ENCODE peak calls at places on chromosomes 4 and X, in seven cellular contexts. B is breast epithelium; R is astrocyte of the hippocampus; W is CD4-positive, alpha-beta T cell; J is PC-3; S is K562; F is fibroblast of gingiva. L is an unnamed sample.

GRCh38 chr4:158936238-158936637 is 166.6 kb upstream of the RAPGEF2 start:
- DNase-seq in B (no peak), R (no peak), W (no peak), J (no peak), S (no peak), F (peak; percentile 76), L (no peak)

GRCh38 chrX:45711231-45711630 is 510.6 kb upstream of the DIPK2B start:
- DNase-seq in B (no peak), R (peak; percentile 82), W (no peak), J (peak; percentile 91), S (no peak), F (peak; percentile 82), L (no peak)

GRCh38 chrX:39899876-39900787 is 197.6 kb downstream of the BCOR start:
- DNase-seq in B (no peak), R (peak; percentile 61), W (no peak), J (no peak), S (no peak), F (no peak), L (no peak)

GRCh38 chrX:41903544-41903943 is 19.8 kb downstream of the CASK start:
- DNase-seq in B (no peak), R (no peak), W (no peak), J (no peak), S (no peak), F (no peak), L (no peak)

GRCh38 chr4:168551945-168552695 is 55.3 kb downstream of the PALLD start:
- DNase-seq in B (no peak), R (no peak), W (no peak), J (peak; percentile 46), S (no peak), F (no peak), L (no peak)

GRCh38 chr4:128386761-128387599 is 99.4 kb upstream of the PGRMC2 start:
- DNase-seq in B (peak; percentile 92), R (peak; percentile 98), W (no peak), J (peak; percentile 82), S (peak; percentile 23), F (peak; percentile 99), L (peak; percentile 69)

GRCh38 chr4:68079918-68080317 is 49.8 kb downstream of the TMPRSS11F start:
- DNase-seq in B (no peak), R (no peak), W (no peak), J (peak; percentile 25), S (no peak), F (no peak), L (no peak)

GRCh38 chrX:69189972-69190371 is 24.7 kb upstream of the PJA1 start:
- DNase-seq in B (no peak), R (no peak), W (no peak), J (no peak), S (no peak), F (no peak), L (no peak)

GRCh38 chrX:1477801-1478458 is 25.2 kb upstream of the ASMTL start:
- DNase-seq in B (no peak), R (no peak), W (no peak), J (no peak), S (no peak), F (no peak), L (no peak)

GRCh38 chr4:179634862-179635261 is 2192.6 kb upstream of the AGA start:
- DNase-seq in B (no peak), R (no peak), W (no peak), J (no peak), S (no peak), F (no peak), L (no peak)

GRCh38 chr4:37928896-37929537 is 31.2 kb upstream of the PTTG2 start:
- DNase-seq in B (no peak), R (peak; percentile 17), W (no peak), J (no peak), S (no peak), F (no peak), L (no peak)

GRCh38 chr4:2243682-2244380 is 1.9 kb upstream of the HAUS3 start:
- DNase-seq in B (no peak), R (no peak), W (no peak), J (no peak), S (no peak), F (peak; percentile 29), L (no peak)

GRCh38 chr4:118351851-118352827 is 664 bp downstream of the PRSS12 start:
- DNase-seq in B (peak; percentile 58), R (peak; percentile 25), W (no peak), J (no peak), S (no peak), F (peak; percentile 80), L (no peak)

GRCh38 chr4:139297001-139297410 is 4.3 kb upstream of the NAA15 start:
- DNase-seq in B (no peak), R (peak; percentile 42), W (no peak), J (peak; percentile 29), S (no peak), F (peak; percentile 32), L (no peak)

GRCh38 chrX:131747173-131747572 is 203.3 kb downstream of the OR13H1 start:
- DNase-seq in B (no peak), R (peak; percentile 87), W (peak; percentile 69), J (peak; percentile 91), S (no peak), F (no peak), L (no peak)

GRCh38 chr4:74886490-74886889 is 46.4 kb upstream of the PARM1 start:
- DNase-seq in B (no peak), R (peak; percentile 31), W (no peak), J (no peak), S (no peak), F (peak; percentile 44), L (no peak)

GRCh38 chr4:185232370-185232769 is 23.0 kb downstream of the SNX25 start:
- DNase-seq in B (no peak), R (peak; percentile 19), W (no peak), J (peak; percentile 13), S (no peak), F (no peak), L (no peak)

GRCh38 chr4:7061815-7062214 is 6.0 kb downstream of the GRPEL1 start:
- DNase-seq in B (no peak), R (no peak), W (no peak), J (no peak), S (no peak), F (no peak), L (no peak)

GRCh38 chr4:20809796-20810195 is 109.5 kb downstream of the PACRGL start:
- DNase-seq in B (no peak), R (no peak), W (no peak), J (peak; percentile 85), S (no peak), F (no peak), L (no peak)

GRCh38 chr4:1592179-1593037 is 91.7 kb downstream of the FAM53A start:
- DNase-seq in B (no peak), R (no peak), W (no peak), J (no peak), S (peak; percentile 28), F (no peak), L (no peak)

GRCh38 chr4:154720618-154721267 is 23.1 kb upstream of the LRAT start:
- DNase-seq in B (no peak), R (no peak), W (no peak), J (no peak), S (no peak), F (no peak), L (no peak)

GRCh38 chrX:68196939-68197791 is 236.1 kb downstream of the OPHN1 start:
- DNase-seq in B (no peak), R (peak; percentile 73), W (no peak), J (peak; percentile 83), S (peak; percentile 49), F (peak; percentile 11), L (no peak)

GRCh38 chr4:80201326-80202151 is 4.2 kb downstream of the PRDM8 start:
- DNase-seq in B (no peak), R (peak; percentile 62), W (peak; percentile 51), J (no peak), S (no peak), F (peak; percentile 42), L (no peak)

GRCh38 chrX:8879750-8880149 is 78.6 kb upstream of the FAM9A start:
- DNase-seq in B (no peak), R (no peak), W (peak; percentile 14), J (peak; percentile 20), S (peak; percentile 57), F (no peak), L (no peak)

GRCh38 chrX:19776753-19777152 is 110.6 kb downstream of the SH3KBP1 start:
- DNase-seq in B (no peak), R (no peak), W (no peak), J (no peak), S (no peak), F (no peak), L (no peak)

GRCh38 chrX:111052478-111052877 is 43.5 kb upstream of the PAK3 start:
- DNase-seq in B (no peak), R (no peak), W (no peak), J (no peak), S (no peak), F (no peak), L (no peak)

GRCh38 chr4:57234252-57234775 is 124.1 kb upstream of the IGFBP7 start:
- DNase-seq in B (no peak), R (no peak), W (no peak), J (no peak), S (no peak), F (no peak), L (no peak)

GRCh38 chrX:97790850-97791249 is 907.1 kb downstream of the RPA4 start:
- DNase-seq in B (no peak), R (peak; percentile 13), W (no peak), J (no peak), S (no peak), F (no peak), L (no peak)

GRCh38 chr4:165335163-165335703 is 7.8 kb downstream of the MSMO1 start:
- DNase-seq in B (no peak), R (no peak), W (no peak), J (no peak), S (no peak), F (no peak), L (no peak)

GRCh38 chr4:153521995-153522799 is 56.0 kb downstream of the TMEM131L start:
- DNase-seq in B (no peak), R (no peak), W (peak; percentile 42), J (no peak), S (no peak), F (no peak), L (no peak)

GRCh38 chr4:187235456-187236170 is 512.0 kb upstream of the FAT1 start:
- DNase-seq in B (peak; percentile 59), R (peak; percentile 35), W (no peak), J (peak; percentile 1), S (no peak), F (no peak), L (no peak)

GRCh38 chr4:8675383-8675782 is 82.8 kb downstream of the CPZ start:
- DNase-seq in B (no peak), R (peak; percentile 48), W (no peak), J (peak; percentile 12), S (peak; percentile 54), F (no peak), L (no peak)

GRCh38 chr4:1721666-1722550 is 587 bp downstream of the TACC3 start:
- DNase-seq in B (no peak), R (no peak), W (no peak), J (no peak), S (peak; percentile 75), F (no peak), L (no peak)